ENCODE peak calls at places on chromosomes 2 and 18, in nine cellular contexts. N is fibroblast of mammary gland, O is astrocyte of the spinal cord, V is left cardiac atrium, T is caudate nucleus, U is AG04449, F is ureter, M is COR-L47, G is GDM1. P is an unnamed sample.

GRCh38 chr2:191521608-191522208 is 156.2 kb upstream of the NABP1 start:
- DNase-seq in N (peak; percentile 59), O (peak; percentile 48), V (no peak), M (no peak), T (no peak), F (no peak), U (no peak), G (no peak), P (no peak)

GRCh38 chr2:236512902-236513433 is 56.7 kb upstream of the ACKR3 start:
- DNase-seq in V (peak; percentile 66), M (no peak), O (peak; percentile 58), F (no peak), U (no peak), T (no peak), N (peak; percentile 57), G (peak; percentile 76), P (no peak)

GRCh38 chr2:187302146-187302545 is 145.9 kb downstream of the CALCRL start:
- DNase-seq in O (peak; percentile 61), U (no peak), N (peak; percentile 39), V (no peak), M (no peak), G (no peak), T (no peak), F (no peak), P (no peak)

GRCh38 chr2:145561152-145561551 is 1041.2 kb upstream of the ZEB2 start:
- DNase-seq in U (no peak), F (no peak), T (no peak), V (no peak), N (no peak), M (no peak), G (no peak), O (no peak), P (no peak)

GRCh38 chr2:128036748-128037607 is 9.1 kb upstream of the SAP130 start:
- DNase-seq in O (no peak), G (no peak), V (no peak), M (no peak), F (no peak), U (no peak), N (no peak), T (no peak), P (no peak)

GRCh38 chr2:29278964-29279363 is 163.7 kb downstream of the CLIP4 start:
- DNase-seq in O (no peak), G (no peak), F (no peak), V (no peak), M (no peak), T (no peak), U (no peak), N (no peak), P (no peak)

GRCh38 chr2:12803616-12804015 is 86.9 kb downstream of the TRIB2 start:
- DNase-seq in G (no peak), M (no peak), F (no peak), O (no peak), U (no peak), T (no peak), V (no peak), N (peak; percentile 69), P (no peak)

GRCh38 chr2:46909771-46910419 is 5.7 kb downstream of the MCFD2 start:
- DNase-seq in O (peak; percentile 92), T (no peak), M (no peak), V (no peak), G (no peak), F (no peak), U (no peak), N (peak; percentile 85), P (no peak)

GRCh38 chr2:240972636-240973521 is 25.5 kb upstream of the SNED1 start:
- DNase-seq in G (no peak), O (peak; percentile 35), U (no peak), T (no peak), F (no peak), V (no peak), N (peak; percentile 75), M (peak; percentile 77), P (peak; percentile 47)

GRCh38 chr2:31987454-31987853 is 23.4 kb downstream of the MEMO1 start:
- DNase-seq in U (no peak), M (no peak), O (peak; percentile 52), T (no peak), F (no peak), N (peak; percentile 70), G (no peak), V (peak; percentile 38), P (no peak)

GRCh38 chr2:103268841-103269498 is 507.1 kb downstream of the TMEM182 start:
- DNase-seq in U (no peak), V (no peak), T (no peak), G (no peak), N (no peak), F (no peak), M (no peak), O (no peak), P (no peak)

GRCh38 chr2:72028351-72028995 is 119.2 kb downstream of the CYP26B1 start:
- DNase-seq in M (no peak), G (no peak), V (no peak), F (peak; percentile 10), T (no peak), U (no peak), N (no peak), O (no peak), P (no peak)

GRCh38 chr18:59008302-59008974 is 131.2 kb upstream of the SEC11C start:
- DNase-seq in F (no peak), T (no peak), G (no peak), V (no peak), O (peak; percentile 51), N (peak; percentile 72), U (no peak), M (no peak), P (no peak)

GRCh38 chr2:235382091-235383000 is 111.5 kb upstream of the AGAP1 start:
- DNase-seq in M (no peak), O (no peak), T (no peak), G (no peak), V (no peak), N (no peak), F (no peak), U (no peak), P (no peak)

GRCh38 chr2:18413794-18414396 is 146.6 kb downstream of the RDH14 start:
- DNase-seq in N (peak; percentile 95), G (no peak), M (no peak), U (peak; percentile 46), T (no peak), F (no peak), O (peak; percentile 85), V (peak; percentile 27), P (no peak)

GRCh38 chr2:101883860-101884259 is 107.9 kb upstream of the IL1R2 start:
- DNase-seq in N (peak; percentile 77), F (no peak), U (no peak), M (peak; percentile 11), G (peak; percentile 37), V (no peak), O (peak; percentile 54), T (no peak), P (no peak)

GRCh38 chr2:161208527-161209139 is 48.4 kb downstream of the TANK start:
- DNase-seq in F (no peak), U (peak; percentile 17), M (no peak), V (no peak), T (no peak), O (peak; percentile 78), G (no peak), N (peak; percentile 91), P (no peak)

GRCh38 chr2:200177971-200178911 is 128.3 kb upstream of the SPATS2L start:
- DNase-seq in T (no peak), U (no peak), O (peak; percentile 41), V (no peak), F (no peak), G (no peak), N (peak; percentile 65), M (peak; percentile 7), P (no peak)

GRCh38 chr2:223930002-223930976 is 14.8 kb downstream of the WDFY1 start:
- DNase-seq in U (no peak), F (peak; percentile 52), G (no peak), T (peak; percentile 67), O (peak; percentile 25), N (peak; percentile 20), M (no peak), V (peak; percentile 68), P (no peak)

GRCh38 chr2:44362207-44363015 is 664 bp downstream of the CAMKMT start:
- DNase-seq in F (peak; percentile 47), O (peak; percentile 54), T (peak; percentile 42), U (no peak), G (peak; percentile 20), M (no peak), N (peak; percentile 52), V (no peak), P (no peak)

GRCh38 chr2:18063826-18064485 is 185.5 kb downstream of the KCNS3 start:
- DNase-seq in V (no peak), O (no peak), F (no peak), G (no peak), M (no peak), T (no peak), U (no peak), N (no peak), P (no peak)

GRCh38 chr18:22703883-22704626 is 229.1 kb upstream of the RBBP8 start:
- DNase-seq in U (no peak), F (no peak), T (no peak), N (peak; percentile 70), V (no peak), O (peak; percentile 60), M (peak; percentile 25), G (no peak), P (peak; percentile 0)

GRCh38 chr18:12279781-12280531 is 25.8 kb downstream of the CIDEA start:
- DNase-seq in F (no peak), N (no peak), G (no peak), V (peak; percentile 51), M (no peak), U (no peak), T (no peak), O (no peak), P (no peak)

GRCh38 chr2:10691521-10691920 is 1.7 kb upstream of the NOL10 start:
- DNase-seq in G (no peak), O (no peak), U (no peak), M (no peak), N (no peak), F (no peak), V (no peak), T (no peak), P (no peak)

GRCh38 chr2:29629495-29629894 is 291.9 kb downstream of the ALK start:
- DNase-seq in U (no peak), G (no peak), T (no peak), M (no peak), N (peak; percentile 8), O (no peak), V (no peak), F (no peak), P (no peak)

GRCh38 chr2:161061786-161062185 is 98.4 kb upstream of the TANK start:
- DNase-seq in F (no peak), V (no peak), O (no peak), T (no peak), N (no peak), U (no peak), M (no peak), G (no peak), P (no peak)

P was measured in NCI-H2081 treated with DMSO at 0.1 percent for 48 hours.